ENCODE peak calls at places on chromosomes 1 and 21, in seven cellular contexts. I, E, V, U, Z, H and B are unnamed samples.

GRCh38 chr1:30165116-30165515 is 558.3 kb downstream of the MATN1 start:
- DNase-seq in I (no peak), E (no peak), V (no peak), U (no peak), Z (no peak), H (no peak), B (no peak)

GRCh38 chr1:62687903-62688686 is at the start of gene DOCK7:
- DNase-seq in I (peak), E (no peak), V (peak), U (peak), Z (peak), H (peak), B (peak)

GRCh38 chr1:154557939-154558609 is 388 bp downstream of the UBE2Q1 start:
- DNase-seq in I (no peak), E (no peak), V (peak), U (peak), Z (peak), H (peak), B (peak)

GRCh38 chr21:22575165-22575584 is 1577.0 kb downstream of the NCAM2 start:
- DNase-seq in I (no peak), E (no peak), V (no peak), U (no peak), Z (no peak), H (peak), B (no peak)

GRCh38 chr1:169488157-169488556 is 2.4 kb upstream of the SLC19A2 start:
- DNase-seq in I (no peak), E (no peak), V (no peak), U (no peak), Z (no peak), H (no peak), B (no peak)

GRCh38 chr1:157269656-157270375 is 131.6 kb upstream of the ETV3 start:
- DNase-seq in I (no peak), E (no peak), V (peak), U (no peak), Z (peak), H (no peak), B (no peak)

GRCh38 chr1:234929369-234929768 is 199.3 kb downstream of the TOMM20 start:
- DNase-seq in I (no peak), E (no peak), V (no peak), U (no peak), Z (peak), H (no peak), B (no peak)

GRCh38 chr1:116259665-116260064 is 113.4 kb upstream of the ATP1A1 start:
- DNase-seq in I (no peak), E (no peak), V (no peak), U (no peak), Z (no peak), H (no peak), B (no peak)

GRCh38 chr1:183023146-183023600 is at the start of gene LAMC1:
- DNase-seq in I (peak), E (no peak), V (peak), U (peak), Z (peak), H (peak), B (peak)

GRCh38 chr1:65788762-65789161 is 3.9 kb upstream of the PDE4B start:
- DNase-seq in I (no peak), E (no peak), V (no peak), U (no peak), Z (no peak), H (no peak), B (no peak)

GRCh38 chr1:234684854-234685253 is 74.9 kb upstream of the IRF2BP2 start:
- DNase-seq in I (no peak), E (no peak), V (no peak), U (no peak), Z (no peak), H (no peak), B (no peak)

GRCh38 chr1:156126701-156127534 is 12.4 kb downstream of the LMNA start:
- DNase-seq in I (no peak), E (no peak), V (no peak), U (peak), Z (peak), H (no peak), B (peak)
- H3K27ac ChIP-seq in I (peak), E (peak), V (peak), U (peak), Z (peak), H (peak), B (peak)

GRCh38 chr1:36656271-36656670 is 173.6 kb upstream of the CSF3R start:
- DNase-seq in I (no peak), E (no peak), V (no peak), U (no peak), Z (no peak), H (no peak), B (peak)

GRCh38 chr1:36654586-36654985 is 171.9 kb upstream of the CSF3R start:
- DNase-seq in I (no peak), E (no peak), V (no peak), U (no peak), Z (no peak), H (no peak), B (no peak)

GRCh38 chr1:36657826-36658225 is 175.1 kb upstream of the CSF3R start:
- DNase-seq in I (no peak), E (no peak), V (no peak), U (no peak), Z (no peak), H (no peak), B (peak)

GRCh38 chr1:36656838-36657237 is 174.1 kb upstream of the CSF3R start:
- DNase-seq in I (no peak), E (no peak), V (no peak), U (no peak), Z (no peak), H (no peak), B (no peak)

DNA sequence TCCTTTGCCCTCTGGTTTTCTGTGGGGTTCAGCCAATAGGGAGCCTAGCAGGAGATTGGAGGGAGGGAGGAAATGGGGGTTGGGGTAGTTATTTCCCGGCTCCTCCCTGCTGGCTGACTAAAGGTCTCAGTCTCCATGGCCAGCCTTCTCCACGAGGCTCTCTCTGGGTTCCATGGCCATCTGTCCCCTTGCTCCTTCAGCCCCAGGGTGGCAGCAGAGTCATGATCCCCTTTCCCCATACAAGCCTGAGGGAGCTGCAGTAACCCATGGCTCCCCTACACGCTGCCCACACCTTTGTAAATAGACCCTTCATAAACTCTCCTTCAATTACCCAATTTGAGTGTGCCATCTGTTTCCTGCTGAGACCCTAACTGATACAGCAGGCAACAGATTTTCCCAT is 176.1 kb upstream of the CSF3R start:
- DNase-seq in I (no peak), E (no peak), V (no peak), U (no peak), Z (no peak), H (no peak), B (peak)
- TF ChIP-seq CTCF in I (no peak), E (no peak), V (no peak), U (no peak), Z (no peak), H (no peak), B (no peak)

DNA sequence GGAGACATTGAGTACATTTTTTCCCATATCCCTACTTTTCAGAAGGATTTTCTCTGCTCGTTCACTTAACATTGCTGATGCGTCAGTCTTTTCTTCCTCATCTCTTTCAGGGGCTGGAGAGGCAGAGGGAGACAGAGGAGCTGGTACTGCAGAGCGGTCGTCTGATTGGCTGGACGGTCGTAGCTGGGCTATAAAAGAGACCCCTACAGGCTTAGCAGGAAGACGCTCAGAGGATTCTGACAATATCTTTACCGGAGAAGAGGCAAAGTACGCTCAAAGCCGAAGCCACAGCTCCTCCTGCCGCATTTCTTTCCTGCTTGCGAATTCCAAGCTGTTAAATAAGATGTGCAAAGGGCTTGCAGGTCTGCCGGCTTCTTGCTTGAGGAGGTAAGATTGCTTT is at the start of gene RGS4:
- DNase-seq in I (no peak), E (no peak), V (no peak), U (peak), Z (no peak), H (peak), B (no peak)
- TF ChIP-seq POLR2A in I (no peak), E (no peak), V (no peak), U (peak), Z (no peak), H (no peak), B (no peak)

GRCh38 chr1:84363019-84363418 is 35.3 kb upstream of the DNASE2B start:
- DNase-seq in I (no peak), E (no peak), V (no peak), U (no peak), Z (no peak), H (no peak), B (no peak)
- H3K27ac ChIP-seq in I (peak), E (peak), V (no peak), U (no peak), Z (no peak), H (no peak), B (peak)